ENCODE peak calls at places on chromosome X, in five cellular contexts. V is left lung, O is A673, S is PC-3, Q is brain microvascular endothelial cell. L is an unnamed sample.

GRCh38 chrX:40063555-40063954 is 34.2 kb downstream of the BCOR start:
- DNase-seq in V (no peak), O (no peak), S (no peak), Q (no peak), L (no peak)

GRCh38 chrX:37603938-37604409 is 32.5 kb downstream of the LANCL3 start:
- DNase-seq in V (no peak), O (peak), S (no peak), Q (no peak), L (no peak)

GRCh38 chrX:40543661-40544328 is 37.0 kb upstream of the ATP6AP2 start:
- DNase-seq in V (no peak), O (peak), S (peak), Q (peak), L (no peak)

GRCh38 chrX:3659761-3660160 is 53.7 kb downstream of the PRKX start:
- DNase-seq in V (no peak), O (no peak), S (no peak), Q (peak), L (no peak)

GRCh38 chrX:17547658-17548057 is 172.7 kb downstream of the NHS start:
- DNase-seq in V (peak), O (no peak), S (peak), Q (peak), L (no peak)

GRCh38 chrX:2500681-2501151 is at the start of the genes DHRSX and ZBED1:
- DNase-seq in V (peak), O (peak), S (peak), Q (no peak), L (no peak)

GRCh38 chrX:39258331-39258730 is 457.1 kb downstream of the MID1IP1 start:
- DNase-seq in V (no peak), O (no peak), S (no peak), Q (peak), L (no peak)

GRCh38 chrX:9141496-9141895 is 107.6 kb upstream of the FAM9B start:
- DNase-seq in V (no peak), O (no peak), S (no peak), Q (peak), L (no peak)

GRCh38 chrX:70219938-70220764 is 14.3 kb upstream of the AWAT1 start:
- DNase-seq in V (no peak), O (no peak), S (peak), Q (peak), L (no peak)

GRCh38 chrX:102154900-102155805 is 624 bp downstream of the BEX5 start:
- DNase-seq in V (no peak), O (no peak), S (no peak), Q (no peak), L (no peak)

GRCh38 chrX:40174594-40175415 is 77.0 kb upstream of the BCOR start:
- DNase-seq in V (peak), O (peak), S (peak), Q (peak), L (no peak)

GRCh38 chrX:107117993-107118321 is 665 bp downstream of the RBM41 start:
- DNase-seq in V (no peak), O (peak), S (no peak), Q (no peak), L (no peak)

GRCh38 chrX:55668084-55668483 is 44.9 kb downstream of the FOXR2 start:
- DNase-seq in V (no peak), O (no peak), S (no peak), Q (no peak), L (no peak)

GRCh38 chrX:19931146-19931545 is 43.7 kb upstream of the SH3KBP1 start:
- DNase-seq in V (no peak), O (no peak), S (no peak), Q (no peak), L (no peak)

GRCh38 chrX:113457719-113458118 is 617.1 kb upstream of the AMOT start:
- DNase-seq in V (no peak), O (no peak), S (no peak), Q (no peak), L (no peak)

GRCh38 chrX:66731398-66731797 is 92.5 kb upstream of the EDA2R start:
- DNase-seq in V (no peak), O (peak), S (peak), Q (peak), L (no peak)

GRCh38 chrX:40057405-40057804 is 40.4 kb downstream of the BCOR start:
- DNase-seq in V (no peak), O (no peak), S (no peak), Q (no peak), L (no peak)

GRCh38 chrX:63186137-63186536 is 165.0 kb downstream of the SPIN4 start:
- DNase-seq in V (no peak), O (no peak), S (peak), Q (no peak), L (no peak)

GRCh38 chrX:119605398-119605738 is 856 bp downstream of the NKRF start:
- DNase-seq in V (peak), O (peak), S (no peak), Q (no peak), L (no peak)

GRCh38 chrX:21725498-21725897 is 32.4 kb downstream of the SMPX start:
- DNase-seq in V (no peak), O (peak), S (peak), Q (no peak), L (no peak)

GRCh38 chrX:153775293-153775595 is 5.6 kb upstream of the SRPK3 start:
- DNase-seq in V (no peak), O (no peak), S (no peak), Q (no peak), L (no peak)

GRCh38 chrX:19373034-19373891 is 29.5 kb downstream of the PDHA1 start:
- DNase-seq in V (no peak), O (no peak), S (no peak), Q (no peak), L (no peak)

GRCh38 chrX:68083510-68083909 is 349.8 kb downstream of the OPHN1 start:
- DNase-seq in V (no peak), O (no peak), S (no peak), Q (no peak), L (no peak)

GRCh38 chrX:12771445-12772069 is 19.7 kb upstream of the PRPS2 start:
- DNase-seq in V (peak), O (peak), S (peak), Q (peak), L (no peak)

GRCh38 chrX:2508648-2509335 is 8.0 kb upstream of the DHRSX start:
- DNase-seq in V (peak), O (no peak), S (no peak), Q (no peak), L (no peak)

GRCh38 chrX:97860206-97860605 is 976.5 kb downstream of the RPA4 start:
- DNase-seq in V (no peak), O (no peak), S (peak), Q (no peak), L (no peak)

GRCh38 chrX:22520128-22520828 is 247.6 kb downstream of the CBLL2 start:
- DNase-seq in V (no peak), O (no peak), S (peak), Q (no peak), L (no peak)

GRCh38 chrX:13220916-13221315 is 98.9 kb downstream of the ATXN3L start:
- DNase-seq in V (no peak), O (no peak), S (peak), Q (peak), L (no peak)

GRCh38 chrX:45295587-45295986 is 94.9 kb upstream of the DIPK2B start:
- DNase-seq in V (no peak), O (peak), S (peak), Q (peak), L (no peak)

GRCh38 chrX:16826207-16826606 is 39.9 kb downstream of the TXLNG start:
- DNase-seq in V (no peak), O (peak), S (peak), Q (no peak), L (no peak)

GRCh38 chrX:41334866-41335589 is 1.1 kb downstream of the DDX3X start:
- DNase-seq in V (peak), O (peak), S (peak), Q (peak), L (no peak)

GRCh38 chrX:146887020-146887419 is 72.5 kb upstream of the CXorf51A start:
- DNase-seq in V (no peak), O (no peak), S (no peak), Q (no peak), L (no peak)

GRCh38 chrX:23756165-23756564 is 13.1 kb upstream of the ACOT9 start:
- DNase-seq in V (peak), O (peak), S (peak), Q (peak), L (no peak)

GRCh38 chrX:77450415-77450814 is 3.2 kb downstream of the FGF16 start:
- DNase-seq in V (no peak), O (no peak), S (no peak), Q (no peak), L (no peak)

GRCh38 chrX:77446840-77447239 is 349 bp upstream of the FGF16 start:
- DNase-seq in V (no peak), O (no peak), S (no peak), Q (no peak), L (no peak)

GRCh38 chrX:77446029-77446585 is 1.1 kb upstream of the FGF16 start:
- DNase-seq in V (no peak), O (peak), S (no peak), Q (no peak), L (no peak)

GRCh38 chrX:77447339-77448149 is at the start of gene FGF16:
- DNase-seq in V (no peak), O (no peak), S (no peak), Q (no peak), L (no peak)

GRCh38 chrX:77448170-77448569 is 981 bp downstream of the FGF16 start:
- DNase-seq in V (no peak), O (no peak), S (no peak), Q (no peak), L (no peak)
- H3K4me3 ChIP-seq in V (no peak), O (no peak), S (no peak), Q (peak), L (no peak)

DNA sequence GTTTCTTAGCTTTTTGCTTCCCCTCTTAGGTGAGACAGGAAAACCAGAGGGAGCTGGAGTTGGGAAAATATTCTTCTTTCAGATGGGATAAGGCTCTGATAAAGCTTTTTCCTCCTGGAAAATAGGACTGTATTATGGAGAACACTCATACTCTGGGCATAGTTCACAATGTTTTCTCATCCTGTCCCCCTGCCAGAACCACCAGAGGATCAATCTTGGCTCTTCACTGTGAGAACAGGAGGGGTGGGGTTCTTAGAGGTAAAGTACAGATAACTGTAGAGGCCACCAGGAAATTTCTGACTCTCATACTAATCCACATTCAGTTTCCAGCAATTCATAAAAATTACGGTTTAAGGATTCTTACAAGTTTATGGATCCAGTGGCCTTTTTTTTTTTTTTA is 661.8 kb upstream of the MAGEB2 start:
- DNase-seq in V (no peak), O (no peak), S (no peak), Q (no peak), L (no peak)
- H3K4me3 ChIP-seq in V (no peak), O (no peak), S (no peak), Q (no peak), L (no peak)

GRCh38 chrX:110944323-110944761 is 148.7 kb upstream of the CHRDL1 start:
- DNase-seq in V (no peak), O (no peak), S (no peak), Q (no peak), L (no peak)
- H3K4me3 ChIP-seq in V (no peak), O (no peak), S (no peak), Q (peak), L (no peak)

GRCh38 chrX:31225819-31226218 is 154.0 kb upstream of the FTHL17 start:
- DNase-seq in V (no peak), O (no peak), S (no peak), Q (no peak), L (no peak)

GRCh38 chrX:31224321-31225012 is 152.6 kb upstream of the FTHL17 start:
- DNase-seq in V (no peak), O (no peak), S (no peak), Q (no peak), L (no peak)

GRCh38 chrX:31223817-31224216 is 152.0 kb upstream of the FTHL17 start:
- DNase-seq in V (no peak), O (no peak), S (no peak), Q (peak), L (no peak)

GRCh38 chrX:31219174-31219573 is 147.3 kb upstream of the FTHL17 start:
- DNase-seq in V (no peak), O (no peak), S (no peak), Q (no peak), L (no peak)

GRCh38 chrX:31222946-31223345 is 151.1 kb upstream of the FTHL17 start:
- DNase-seq in V (no peak), O (no peak), S (no peak), Q (no peak), L (no peak)
- H3K4me3 ChIP-seq in V (no peak), O (no peak), S (no peak), Q (no peak), L (no peak)